ENCODE peak calls at places on chromosome 21, in four cellular contexts. F is activated CD4-positive, alpha-beta T cell treated with anti-CD3 and anti-CD28 coated beads, Interleukin-2, amount 10 ng/mL, durations not matched to agents 7 days and 5 days; S is brain pericyte; A is HFFc6. C is an unnamed sample.

GRCh38 chr21:43289966-43290365 is 121.2 kb downstream of the CRYAA start:
- DNase-seq in F (no peak), S (no peak), A (no peak), C (no peak)

GRCh38 chr21:29347274-29347681 is 48.6 kb downstream of the BACH1 start:
- DNase-seq in F (no peak), S (no peak), A (no peak), C (no peak)

GRCh38 chr21:42855937-42856335 is 23.4 kb downstream of the WDR4 start:
- DNase-seq in F (no peak), S (no peak), A (no peak), C (peak)

GRCh38 chr21:38556390-38556789 is 58.1 kb upstream of the ERG start:
- DNase-seq in F (no peak), S (no peak), A (no peak), C (no peak)

GRCh38 chr21:41360072-41360821 is 1.6 kb upstream of the MX2 start:
- DNase-seq in F (no peak), S (no peak), A (no peak), C (peak)

GRCh38 chr21:42570841-42571387 is 57.3 kb downstream of the SLC37A1 start:
- DNase-seq in F (no peak), S (no peak), A (no peak), C (no peak)

GRCh38 chr21:36699026-36699545 is at the start of gene SIM2:
- DNase-seq in F (no peak), S (no peak), A (no peak), C (no peak)

GRCh38 chr21:32364801-32365200 is 28.0 kb downstream of the URB1 start:
- DNase-seq in F (no peak), S (peak), A (no peak), C (no peak)

GRCh38 chr21:38355992-38356781 is 99.4 kb downstream of the KCNJ15 start:
- DNase-seq in F (peak), S (peak), A (peak), C (no peak)

GRCh38 chr21:17231124-17231523 is 281.7 kb upstream of the CXADR start:
- DNase-seq in F (no peak), S (no peak), A (no peak), C (no peak)

GRCh38 chr21:33296156-33296555 is 28.6 kb upstream of the IFNAR1 start:
- DNase-seq in F (no peak), S (no peak), A (no peak), C (no peak)

GRCh38 chr21:43203523-43204080 is 34.8 kb downstream of the CRYAA start:
- DNase-seq in F (no peak), S (no peak), A (no peak), C (no peak)

GRCh38 chr21:44866780-44867179 is 6.7 kb downstream of the PTTG1IP start:
- DNase-seq in F (no peak), S (no peak), A (no peak), C (no peak)

GRCh38 chr21:40334159-40334558 is 466.9 kb downstream of the PCP4 start:
- DNase-seq in F (no peak), S (no peak), A (no peak), C (no peak)

C was measured in DMS79.